ENCODE peak calls at places on chromosomes 2 and 18, in six cellular contexts. P is non-pigmented ciliary epithelial cell, K is ecto neural progenitor cell, L is T-cell, Z is aorta, R is fibroblast of the aortic adventitia. T is an unnamed sample.

GRCh38 chr2:158518083-158518482 is 61.3 kb downstream of the PKP4 start:
- DNase-seq in P (no peak), K (no peak), L (no peak), Z (no peak), R (peak; percentile 74), T (no peak)

GRCh38 chr2:46886268-46887027 is 29.2 kb downstream of the MCFD2 start:
- DNase-seq in P (no peak), K (no peak), L (no peak), Z (no peak), R (no peak), T (no peak)

GRCh38 chr2:112679484-112679883 is 33.7 kb downstream of the SLC20A1 start:
- DNase-seq in P (no peak), K (no peak), L (no peak), Z (no peak), R (peak; percentile 72), T (no peak)

GRCh38 chr2:186726938-186727337 is 33.1 kb downstream of the FAM171B start:
- DNase-seq in P (peak; percentile 3), K (no peak), L (no peak), Z (no peak), R (peak; percentile 17), T (no peak)

GRCh38 chr2:113277474-113278072 is 1.1 kb downstream of the PAX8 start:
- DNase-seq in P (no peak), K (peak; percentile 69), L (no peak), Z (no peak), R (no peak), T (no peak)

GRCh38 chr2:29528891-29529520 is 392.4 kb downstream of the ALK start:
- DNase-seq in P (no peak), K (no peak), L (no peak), Z (no peak), R (peak; percentile 47), T (no peak)

GRCh38 chr2:263022-263738 is 652 bp downstream of the SH3YL1 start:
- DNase-seq in P (no peak), K (no peak), L (no peak), Z (peak; percentile 76), R (no peak), T (no peak)

GRCh38 chr2:108446703-108447102 is 2.3 kb upstream of the GCC2 start:
- DNase-seq in P (no peak), K (no peak), L (no peak), Z (no peak), R (no peak), T (no peak)

GRCh38 chr2:161362568-161363166 is 53.4 kb upstream of the TBR1 start:
- DNase-seq in P (no peak), K (no peak), L (no peak), Z (no peak), R (no peak), T (no peak)

GRCh38 chr2:96265349-96265839 is 403 bp downstream of the TMEM127 start:
- DNase-seq in P (no peak), K (no peak), L (no peak), Z (peak; percentile 88), R (peak; percentile 11), T (peak; percentile 22)

GRCh38 chr2:178227187-178227586 is 32.9 kb downstream of the OSBPL6 start:
- DNase-seq in P (no peak), K (no peak), L (no peak), Z (no peak), R (peak; percentile 24), T (no peak)

GRCh38 chr2:212595036-212595654 is 56.5 kb upstream of the ERBB4 start:
- DNase-seq in P (peak; percentile 18), K (no peak), L (no peak), Z (no peak), R (peak; percentile 26), T (no peak)

GRCh38 chr2:239827511-239827865 is 197.7 kb downstream of the NDUFA10 start:
- DNase-seq in P (no peak), K (peak; percentile 38), L (no peak), Z (peak; percentile 61), R (no peak), T (no peak)

GRCh38 chr2:237962432-237963084 is 4.3 kb upstream of the UBE2F start:
- DNase-seq in P (no peak), K (no peak), L (no peak), Z (peak; percentile 8), R (no peak), T (no peak)

GRCh38 chr2:197674546-197674945 is 841 bp downstream of the RFTN2 start:
- DNase-seq in P (no peak), K (no peak), L (no peak), Z (no peak), R (peak; percentile 16), T (no peak)

GRCh38 chr18:27685807-27686412 is 491.0 kb downstream of the CDH2 start:
- DNase-seq in P (peak; percentile 14), K (no peak), L (no peak), Z (no peak), R (peak; percentile 67), T (no peak)

GRCh38 chr18:70419526-70419925 is 130.7 kb downstream of the SOCS6 start:
- DNase-seq in P (peak; percentile 68), K (no peak), L (no peak), Z (no peak), R (peak; percentile 88), T (no peak)

GRCh38 chr2:128750328-128751165 is 431.9 kb upstream of the HS6ST1 start:
- DNase-seq in P (no peak), K (peak; percentile 23), L (no peak), Z (no peak), R (no peak), T (no peak)

GRCh38 chr18:63107931-63108330 is 211.6 kb downstream of the BCL2 start:
- DNase-seq in P (no peak), K (no peak), L (no peak), Z (no peak), R (no peak), T (no peak)

GRCh38 chr18:21740474-21740723 is 193 bp upstream of the MIB1 start:
- DNase-seq in P (peak; percentile 75), K (no peak), L (peak; percentile 98), Z (peak; percentile 100), R (no peak), T (peak; percentile 97)

GRCh38 chr2:63057249-63058148 is 6.9 kb downstream of the OTX1 start:
- DNase-seq in P (no peak), K (no peak), L (no peak), Z (no peak), R (no peak), T (no peak)

GRCh38 chr18:56748698-56749268 is 97.6 kb downstream of the WDR7 start:
- DNase-seq in P (peak; percentile 10), K (no peak), L (no peak), Z (no peak), R (peak; percentile 71), T (no peak)

GRCh38 chr2:175432021-175432420 is 250.5 kb upstream of the ATP5MC3 start:
- DNase-seq in P (no peak), K (no peak), L (no peak), Z (no peak), R (no peak), T (no peak)

GRCh38 chr2:95276244-95276887 is 2.1 kb downstream of the PROM2 start:
- DNase-seq in P (no peak), K (no peak), L (no peak), Z (peak; percentile 60), R (no peak), T (no peak)

T was measured in effector memory CD4-positive, alpha-beta T cell.